ENCODE peak calls at places on chromosomes 16 and 17, in six cellular contexts. E, D, K, S, O and Q are unnamed samples. For H3K27me3, the result is how much of the 10 kb centered on the place peaks cover.

GRCh38 chr16:78249832-78250231 is 150.4 kb downstream of the WWOX start:
- DNase-seq in E (no peak), D (peak), K (no peak), S (no peak), O (no peak), Q (no peak)

GRCh38 chr16:78890496-78890895 is 710.0 kb downstream of the MAF start:
- DNase-seq in E (no peak), D (no peak), K (no peak), S (no peak), O (no peak), Q (no peak)

GRCh38 chr16:87661561-87661960 is 59.3 kb downstream of the JPH3 start:
- DNase-seq in E (peak), D (peak), K (peak), S (peak), O (peak), Q (peak)

GRCh38 chr17:514584-514983 is 162.0 kb upstream of the RPH3AL start:
- DNase-seq in E (no peak), D (no peak), K (no peak), S (no peak), O (no peak), Q (no peak)

GRCh38 chr17:63370696-63371095 is 75.4 kb downstream of the CYB561 start:
- DNase-seq in E (no peak), D (no peak), K (no peak), S (no peak), O (no peak), Q (no peak)

GRCh38 chr17:82273327-82274133 is at the start of gene CSNK1D:
- DNase-seq in E (peak), D (peak), K (peak), S (peak), O (peak), Q (peak)

GRCh38 chr16:87149051-87149450 is 168.1 kb downstream of the C16orf95 start:
- DNase-seq in E (no peak), D (no peak), K (no peak), S (no peak), O (no peak), Q (no peak)

GRCh38 chr16:82824408-82824807 is 197.6 kb downstream of the CDH13 start:
- DNase-seq in E (no peak), D (no peak), K (no peak), S (no peak), O (peak), Q (no peak)

GRCh38 chr16:66274335-66275110 is 92.0 kb upstream of the CDH5 start:
- DNase-seq in E (peak), D (no peak), K (no peak), S (peak), O (peak), Q (no peak)

GRCh38 chr16:30351586-30352419 is 3.3 kb downstream of the CD2BP2 start:
- DNase-seq in E (peak), D (no peak), K (no peak), S (peak), O (no peak), Q (no peak)

GRCh38 chr16:86347916-86348555 is 162.3 kb upstream of the FOXF1 start:
- DNase-seq in E (no peak), D (no peak), K (no peak), S (no peak), O (no peak), Q (no peak)

GRCh38 chr16:28823291-28823718 is 506 bp downstream of the ATXN2L start:
- DNase-seq in E (no peak), D (no peak), K (peak), S (no peak), O (no peak), Q (peak)

GRCh38 chr17:7502987-7503386 is 18.8 kb downstream of the POLR2A start:
- DNase-seq in E (no peak), D (no peak), K (peak), S (no peak), O (no peak), Q (peak)

DNA sequence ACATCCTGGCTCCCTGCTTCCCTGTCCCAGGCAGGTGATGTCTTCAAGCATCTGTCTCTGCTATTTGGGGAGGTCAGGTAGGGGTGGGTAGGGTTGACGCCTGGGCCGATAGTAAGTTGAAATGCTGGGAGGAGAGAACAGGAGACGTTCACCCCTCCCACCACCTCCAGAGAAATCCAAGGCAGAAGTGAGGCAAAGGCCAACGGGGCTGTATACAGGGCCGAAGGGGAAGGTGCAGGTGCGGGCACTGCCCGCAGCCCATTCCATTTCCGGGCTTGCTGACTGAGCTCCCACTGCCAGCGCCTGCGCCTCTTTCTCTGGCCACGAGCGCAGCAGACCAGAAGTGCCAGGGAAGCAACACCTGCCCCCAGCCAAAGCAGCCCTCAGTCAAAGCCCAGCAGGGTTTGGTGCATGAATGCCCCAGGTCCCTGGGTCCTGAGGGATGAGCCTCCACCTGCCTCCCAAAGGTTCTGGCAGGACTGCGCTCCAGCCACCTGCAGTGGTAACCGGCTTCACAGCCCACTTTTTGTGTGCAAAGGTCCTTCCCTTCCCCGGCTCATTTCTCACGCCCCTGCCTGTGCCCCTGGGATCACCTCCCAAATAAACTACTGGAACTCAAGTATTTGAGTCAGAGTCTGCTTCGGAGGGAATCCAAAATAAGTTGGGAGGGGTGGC is 127.5 kb upstream of the TNRC6C start:
- DNase-seq in E (no peak), D (peak), K (no peak), S (no peak), O (no peak), Q (peak)
- H3K4me3 ChIP-seq in E (no peak), D (no peak), K (no peak), S (no peak), O (no peak), Q (no peak)

GRCh38 chr16:89737341-89738071 is 16.2 kb downstream of the ZNF276 start:
- DNase-seq in E (no peak), D (no peak), K (no peak), S (no peak), O (no peak), Q (no peak)

GRCh38 chr16:89738072-89738377 is 16.7 kb downstream of the ZNF276 start:
- DNase-seq in E (no peak), D (no peak), K (no peak), S (no peak), O (no peak), Q (no peak)

GRCh38 chr16:89738538-89739317 is 17.4 kb downstream of the ZNF276 start:
- DNase-seq in E (no peak), D (no peak), K (no peak), S (no peak), O (no peak), Q (peak)

GRCh38 chr16:89733792-89734191 is 12.5 kb downstream of the ZNF276 start:
- DNase-seq in E (no peak), D (no peak), K (no peak), S (no peak), O (no peak), Q (no peak)

GRCh38 chr16:89736554-89736953 is 15.2 kb downstream of the ZNF276 start:
- DNase-seq in E (no peak), D (no peak), K (no peak), S (no peak), O (no peak), Q (no peak)
- H3K27me3 ChIP-seq in E (under half), D (under half), K (under half), S (under half), O (under half), Q (under half)

GRCh38 chr16:64253525-64253924 is 868.3 kb downstream of the CDH11 start:
- DNase-seq in E (no peak), D (no peak), K (no peak), S (no peak), O (peak), Q (no peak)
- H3K4me3 ChIP-seq in E (no peak), D (no peak), K (no peak), S (no peak), O (no peak), Q (no peak)

GRCh38 chr17:48389903-48390302 is 40.1 kb downstream of the SKAP1 start:
- DNase-seq in E (no peak), D (no peak), K (no peak), S (no peak), O (no peak), Q (no peak)
- H3K27me3 ChIP-seq in E (under half), D (under half), K (under half), S (under half), O (under half), Q (under half)

DNA sequence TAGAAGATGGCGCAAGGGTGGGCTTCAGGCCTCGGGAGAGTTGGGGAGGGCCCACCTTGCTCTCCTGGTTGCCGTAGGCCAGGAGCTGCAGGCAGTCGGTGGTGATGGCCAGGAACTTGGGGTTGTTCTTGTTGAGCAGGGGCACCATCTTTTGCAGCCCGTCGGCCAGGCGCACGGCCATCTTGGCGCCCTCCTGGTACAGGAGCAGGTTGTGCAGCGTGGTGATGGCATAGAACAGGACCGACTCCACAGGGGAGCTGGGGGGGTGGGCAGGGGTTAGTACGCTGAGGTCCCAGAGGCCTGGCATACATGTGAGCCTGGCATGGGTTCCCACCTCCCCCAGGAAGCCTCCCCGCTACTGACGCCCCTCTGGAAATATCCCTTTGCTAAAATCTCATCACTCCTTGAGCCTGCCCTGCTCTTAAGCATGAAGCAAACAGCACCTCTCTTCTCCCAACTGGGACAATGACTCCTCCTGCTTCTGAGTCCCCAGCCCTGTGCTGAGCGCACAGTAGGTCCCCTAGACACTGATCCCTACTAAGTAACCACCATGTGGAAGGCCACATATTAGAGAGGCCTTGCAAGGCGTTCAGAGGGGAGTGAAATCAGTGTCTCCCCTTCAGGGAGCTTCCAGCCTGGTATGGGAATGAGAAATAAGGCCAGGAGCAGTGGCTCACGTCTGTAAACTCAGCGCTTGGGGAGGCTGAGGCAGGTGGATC is 19.0 kb downstream of the JUP start:
- DNase-seq in E (no peak), D (no peak), K (no peak), S (no peak), O (no peak), Q (no peak)
- H3K4me3 ChIP-seq in E (no peak), D (no peak), K (no peak), S (no peak), O (no peak), Q (no peak)

GRCh38 chr17:42969006-42969581 is 4.8 kb upstream of the AARSD1 start:
- DNase-seq in E (peak), D (no peak), K (no peak), S (peak), O (peak), Q (no peak)

GRCh38 chr17:42964161-42964932 is at the start of gene AARSD1:
- DNase-seq in E (peak), D (peak), K (peak), S (peak), O (peak), Q (peak)

GRCh38 chr17:42971589-42971988 is 7.3 kb upstream of the AARSD1 start:
- DNase-seq in E (no peak), D (no peak), K (no peak), S (no peak), O (no peak), Q (no peak)

GRCh38 chr17:42967925-42968324 is 3.7 kb upstream of the AARSD1 start:
- DNase-seq in E (no peak), D (no peak), K (no peak), S (no peak), O (no peak), Q (no peak)
- H3K27me3 ChIP-seq in E (under half), D (under half), K (under half), S (under half), O (under half), Q (under half)

GRCh38 chr17:19003966-19004600 is 481 bp downstream of the FAM83G start:
- DNase-seq in E (peak), D (peak), K (peak), S (peak), O (no peak), Q (peak)

GRCh38 chr17:19004601-19005441 is at the start of gene FAM83G:
- DNase-seq in E (peak), D (peak), K (peak), S (peak), O (peak), Q (peak)

GRCh38 chr17:19006698-19007097 is 2.1 kb upstream of the FAM83G start:
- DNase-seq in E (no peak), D (no peak), K (no peak), S (no peak), O (no peak), Q (no peak)

GRCh38 chr17:19005789-19006430 is 1.3 kb upstream of the FAM83G start:
- DNase-seq in E (no peak), D (no peak), K (no peak), S (no peak), O (no peak), Q (no peak)

DNA sequence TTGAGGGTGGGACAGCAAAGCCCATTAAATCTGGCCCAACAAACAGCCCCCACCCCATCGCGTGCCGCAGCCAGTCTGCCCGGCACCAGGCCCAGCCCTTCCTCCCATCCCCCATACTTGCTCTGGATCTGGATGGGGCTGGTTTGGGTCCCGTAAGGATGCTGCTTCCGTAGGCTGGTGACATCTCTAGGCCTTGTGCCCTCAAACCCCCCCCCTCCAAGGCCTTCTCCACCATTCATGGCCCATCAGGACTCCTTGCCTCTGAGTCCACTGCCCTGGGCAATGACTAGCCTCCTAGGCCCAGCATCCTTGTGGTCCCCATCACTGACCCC is 844 bp upstream of the FAM83G start:
- DNase-seq in E (no peak), D (no peak), K (peak), S (no peak), O (no peak), Q (no peak)
- H3K4me3 ChIP-seq in E (no peak), D (peak), K (peak), S (no peak), O (no peak), Q (no peak)